ENCODE peak calls at places on chromosomes 7 and 10, in eight cellular contexts. K is vagina, Q is left ventricle myocardium inferior, V is PC-3, A is breast epithelium, H is stomach, Z is AG04450, O is gastrocnemius medialis. N is an unnamed sample.

GRCh38 chr10:126433351-126433750 is 45.1 kb upstream of the ADAM12 start:
- DNase-seq in K (no peak), O (no peak), Q (no peak), V (peak; percentile 86), A (no peak), Z (no peak), H (no peak), N (no peak)

GRCh38 chr10:43221419-43222293 is 45.2 kb downstream of the RASGEF1A start:
- DNase-seq in H (no peak), V (peak; percentile 17), K (no peak), O (no peak), A (peak; percentile 43), Z (no peak), Q (peak; percentile 9), N (no peak)

GRCh38 chr10:52312999-52313349 is 1.1 kb upstream of the DKK1 start:
- DNase-seq in V (no peak), H (no peak), Q (no peak), Z (no peak), A (no peak), O (no peak), K (no peak), N (no peak)

GRCh38 chr7:22563621-22564241 is 63.7 kb upstream of the STEAP1B start:
- DNase-seq in Z (no peak), V (peak; percentile 9), A (no peak), O (no peak), Q (no peak), H (no peak), K (no peak), N (no peak)

GRCh38 chr7:48876087-48876486 is 48.3 kb upstream of the CDC14C start:
- DNase-seq in Z (no peak), A (no peak), V (peak; percentile 14), H (no peak), Q (no peak), O (no peak), K (no peak), N (no peak)

GRCh38 chr7:107879400-107880035 is 11.5 kb upstream of the DLD start:
- DNase-seq in Z (no peak), H (peak; percentile 59), O (no peak), V (peak; percentile 70), A (no peak), K (no peak), Q (no peak), N (peak; percentile 41)

GRCh38 chr7:106447318-106447847 is 162.6 kb upstream of the NAMPT start:
- DNase-seq in V (no peak), Q (no peak), Z (no peak), A (no peak), O (no peak), H (no peak), K (no peak), N (no peak)

GRCh38 chr7:17304926-17305325 is 6.5 kb downstream of the AHR start:
- DNase-seq in V (peak; percentile 97), O (no peak), Q (no peak), A (no peak), Z (peak; percentile 51), K (no peak), H (no peak), N (no peak)

GRCh38 chr7:26584964-26585650 is 279.3 kb downstream of the SKAP2 start:
- DNase-seq in A (no peak), Q (no peak), O (no peak), H (no peak), Z (no peak), K (no peak), V (peak; percentile 42), N (no peak)

GRCh38 chr10:43809211-43809930 is 160.7 kb upstream of the ZNF32 start:
- DNase-seq in K (no peak), A (no peak), O (no peak), V (peak; percentile 36), Q (no peak), H (no peak), Z (peak; percentile 79), N (no peak)

GRCh38 chr10:46551701-46552525 is 4.5 kb downstream of the GPRIN2 start:
- DNase-seq in K (peak; percentile 96), H (peak; percentile 48), A (no peak), O (peak; percentile 1), V (no peak), Z (no peak), Q (peak; percentile 15), N (peak; percentile 49)

GRCh38 chr7:155058861-155059355 is 11.2 kb upstream of the HTR5A start:
- DNase-seq in Z (no peak), K (no peak), A (no peak), O (no peak), Q (no peak), V (no peak), H (no peak), N (no peak)

GRCh38 chr10:51876528-51876927 is 177.1 kb upstream of the CSTF2T start:
- DNase-seq in O (no peak), Q (no peak), A (no peak), V (no peak), Z (no peak), K (no peak), H (no peak), N (no peak)

GRCh38 chr7:151192002-151192539 is 5.0 kb upstream of the ASB10 start:
- DNase-seq in V (no peak), H (no peak), O (no peak), K (no peak), Z (no peak), A (no peak), Q (no peak), N (no peak)

GRCh38 chr10:117804470-117805011 is 242.2 kb downstream of the RAB11FIP2 start:
- DNase-seq in Q (no peak), H (no peak), Z (no peak), O (no peak), A (no peak), K (peak; percentile 87), V (no peak), N (no peak)

GRCh38 chr7:84022686-84023308 is 171.8 kb downstream of the SEMA3A start:
- DNase-seq in V (peak; percentile 91), K (no peak), H (peak; percentile 28), Q (no peak), A (no peak), O (no peak), Z (no peak), N (peak; percentile 51)

GRCh38 chr10:59657724-59658123 is 51.9 kb downstream of the SLC16A9 start:
- DNase-seq in O (no peak), A (no peak), H (no peak), Q (no peak), K (no peak), V (peak; percentile 15), Z (no peak), N (no peak)

GRCh38 chr7:29565186-29565540 is 1.5 kb downstream of the PRR15 start:
- DNase-seq in A (no peak), Z (no peak), K (no peak), V (no peak), H (no peak), O (no peak), Q (no peak), N (no peak)

GRCh38 chr7:29565634-29565981 is 2.0 kb downstream of the PRR15 start:
- DNase-seq in Q (no peak), O (no peak), A (no peak), H (no peak), K (no peak), V (no peak), Z (no peak), N (no peak)

GRCh38 chr7:29569648-29570047 is 6.0 kb downstream of the PRR15 start:
- DNase-seq in Q (no peak), H (no peak), K (no peak), Z (no peak), V (peak; percentile 71), A (no peak), O (no peak), N (no peak)

GRCh38 chr7:29565982-29566746 is 2.5 kb downstream of the PRR15 start:
- DNase-seq in A (no peak), Q (no peak), H (no peak), K (no peak), O (no peak), V (no peak), Z (no peak), N (peak; percentile 62)

DNA sequence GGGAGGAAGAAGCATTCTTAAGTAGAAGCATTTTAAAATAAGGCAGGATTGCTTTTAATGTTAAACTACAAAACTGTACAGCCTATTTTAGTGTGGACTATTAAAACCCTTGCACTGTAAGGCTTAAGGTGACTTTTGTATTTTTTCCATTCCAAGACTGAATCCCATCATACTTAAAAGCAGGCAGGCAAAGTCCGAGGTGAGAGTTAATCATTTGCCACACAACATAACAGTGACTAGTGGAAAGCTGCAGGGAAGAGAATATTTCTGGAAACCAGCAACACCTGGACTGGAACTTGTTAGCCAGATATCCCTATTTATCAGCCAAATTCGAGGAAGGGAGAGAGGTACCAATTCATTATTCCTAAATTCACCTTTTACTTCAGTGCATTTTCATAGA is 3.5 kb downstream of the PRR15 start:
- DNase-seq in H (no peak), A (no peak), Z (no peak), Q (no peak), O (no peak), V (no peak), K (no peak), N (peak; percentile 54)
- H3K27me3 ChIP-seq in H (peaks cover 62% of the 10 kb centered on the region), A (no peaks in the 10 kb centered on the region), Z (peaks cover 69% of the 10 kb centered on the region), Q (peaks cover 89% of the 10 kb centered on the region), O (peaks cover 45% of the 10 kb centered on the region), V (no peaks in the 10 kb centered on the region), K (no peaks in the 10 kb centered on the region), N (no peaks in the 10 kb centered on the region)

DNA sequence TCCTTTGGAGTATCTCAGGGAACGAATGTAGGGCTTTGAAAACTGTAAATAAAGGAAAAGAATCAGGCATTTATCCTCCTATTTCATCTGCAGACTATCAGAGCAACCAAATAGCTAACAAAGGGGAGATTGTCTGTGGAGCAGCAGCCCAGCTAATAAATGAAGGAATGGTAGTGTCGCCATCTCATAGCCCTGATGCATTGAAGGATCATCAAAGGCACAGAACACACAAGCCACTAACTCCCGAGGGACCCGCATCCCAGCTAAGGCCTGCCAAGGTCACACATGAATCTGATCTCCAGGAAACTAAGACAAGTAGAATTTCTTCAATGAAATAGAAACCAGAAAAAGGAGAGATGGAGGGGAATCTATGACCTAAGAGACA is 38.2 kb downstream of the CALML5 start:
- DNase-seq in O (no peak), K (no peak), A (no peak), H (no peak), V (no peak), Z (no peak), Q (no peak), N (peak; percentile 15)
- H3K27ac ChIP-seq in O (no peak overlapping the region), K (no peak overlapping the region), A (no peak overlapping the region), H (no peak overlapping the region), V (no peak overlapping the region), Z (no peak overlapping the region), Q (no peak overlapping the region), N (no peak overlapping the region)

GRCh38 chr10:123651421-123652047 is 14.6 kb upstream of the GPR26 start:
- DNase-seq in K (peak; percentile 82), Q (no peak), V (no peak), H (peak; percentile 11), A (peak; percentile 10), Z (no peak), O (no peak), N (no peak)
- H3K4me3 ChIP-seq in K (no peak overlapping the region), Q (no peak overlapping the region), V (no peak overlapping the region), H (no peak overlapping the region), A (no peak overlapping the region), Z (no peak overlapping the region), O (no peak overlapping the region), N (no peak overlapping the region)

DNA sequence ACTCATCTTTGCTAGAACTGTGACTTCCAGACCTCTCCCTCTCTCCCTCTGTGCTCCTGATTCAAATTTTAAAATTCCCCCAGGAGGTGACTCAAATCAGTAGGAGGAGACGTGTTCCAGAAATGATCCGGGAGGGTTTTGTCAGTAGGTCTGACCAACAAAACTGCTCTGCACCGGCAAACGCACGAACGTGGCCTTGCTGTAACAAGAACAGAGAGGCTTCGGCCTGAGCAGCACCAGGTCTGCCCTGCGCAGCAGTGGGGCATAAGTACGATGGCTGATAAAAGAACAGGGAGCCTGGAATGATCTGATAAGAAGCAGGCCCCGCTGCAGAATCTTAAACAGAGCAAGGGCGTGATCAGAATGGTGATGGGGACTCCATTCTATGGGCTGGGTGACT is 152.7 kb upstream of the AUTS2 start:
- DNase-seq in K (no peak), A (no peak), H (no peak), O (no peak), Q (no peak), V (no peak), Z (no peak), N (no peak)
- H3K27me3 ChIP-seq in K (no peaks in the 10 kb centered on the region), A (no peaks in the 10 kb centered on the region), H (no peaks in the 10 kb centered on the region), O (no peaks in the 10 kb centered on the region), Q (no peaks in the 10 kb centered on the region), V (no peaks in the 10 kb centered on the region), Z (no peaks in the 10 kb centered on the region), N (no peaks in the 10 kb centered on the region)

N was measured in colonic mucosa.